ENCODE peak calls at places on chromosomes 11 and 22, in seven cellular contexts. B is hepatocyte, I is neural progenitor cell, R is ascending aorta, O is AG10803, E is cardiac fibroblast, F is fibroblast of lung. Y is an unnamed sample.

GRCh38 chr11:128725630-128726461 is 32.0 kb downstream of the FLI1 start:
- DNase-seq in F (peak), O (peak), I (no peak), B (no peak), R (no peak), E (peak), Y (no peak)

GRCh38 chr22:25081409-25081824 is 118.2 kb upstream of the CRYBB3 start:
- DNase-seq in F (peak), E (peak), O (no peak), B (peak), R (no peak), I (peak), Y (no peak)

GRCh38 chr11:100735949-100736675 is 49.0 kb downstream of the ARHGAP42 start:
- DNase-seq in E (peak), I (peak), B (no peak), F (no peak), R (no peak), O (no peak), Y (peak)

GRCh38 chr22:18023509-18024275 is 669 bp downstream of the MICAL3 start:
- DNase-seq in O (peak), B (peak), I (peak), R (peak), F (peak), E (peak), Y (no peak)

GRCh38 chr22:49406047-49406650 is 421.5 kb downstream of the BRD1 start:
- DNase-seq in R (no peak), B (no peak), F (no peak), I (no peak), O (no peak), E (no peak), Y (no peak)

GRCh38 chr11:62370743-62371440 is 33.6 kb downstream of the ASRGL1 start:
- DNase-seq in I (no peak), E (no peak), F (no peak), R (peak), B (no peak), O (no peak), Y (no peak)

GRCh38 chr11:26953770-26954392 is 40.0 kb upstream of the FIBIN start:
- DNase-seq in R (peak), O (peak), B (no peak), E (peak), I (no peak), F (peak), Y (no peak)

GRCh38 chr11:63999349-64000025 is 13.2 kb downstream of the OTUB1 start:
- DNase-seq in R (peak), B (peak), I (peak), F (peak), O (no peak), E (peak), Y (no peak)

GRCh38 chr22:29290061-29290460 is 16.4 kb upstream of the GAS2L1 start:
- DNase-seq in F (no peak), O (no peak), I (no peak), R (no peak), B (no peak), E (no peak), Y (no peak)

GRCh38 chr11:44559207-44559943 is 6.1 kb upstream of the CD82 start:
- DNase-seq in I (peak), B (no peak), O (no peak), E (no peak), R (no peak), F (no peak), Y (no peak)

GRCh38 chr11:69525516-69526452 is 44.3 kb downstream of the LINC01488 start:
- DNase-seq in I (no peak), R (peak), B (no peak), F (no peak), O (no peak), E (no peak), Y (no peak)

GRCh38 chr11:6654281-6655019 is 1.2 kb downstream of the DCHS1 start:
- DNase-seq in F (no peak), B (no peak), R (no peak), I (no peak), E (no peak), O (no peak), Y (no peak)

GRCh38 chr11:94132152-94132558 is 3.5 kb downstream of the PANX1 start:
- DNase-seq in R (peak), B (peak), O (peak), E (peak), I (no peak), F (peak), Y (no peak)

GRCh38 chr11:37409124-37409523 is 811.1 kb upstream of the RAG2 start:
- DNase-seq in I (no peak), B (no peak), R (no peak), O (no peak), E (no peak), F (no peak), Y (no peak)

GRCh38 chr11:94526645-94527438 is 14.6 kb downstream of the C11orf97 start:
- DNase-seq in E (no peak), O (no peak), I (no peak), B (no peak), R (no peak), F (no peak), Y (no peak)

GRCh38 chr11:21185959-21186358 is 516.6 kb downstream of the NELL1 start:
- DNase-seq in R (no peak), B (no peak), E (no peak), I (no peak), F (no peak), O (no peak), Y (no peak)

DNA sequence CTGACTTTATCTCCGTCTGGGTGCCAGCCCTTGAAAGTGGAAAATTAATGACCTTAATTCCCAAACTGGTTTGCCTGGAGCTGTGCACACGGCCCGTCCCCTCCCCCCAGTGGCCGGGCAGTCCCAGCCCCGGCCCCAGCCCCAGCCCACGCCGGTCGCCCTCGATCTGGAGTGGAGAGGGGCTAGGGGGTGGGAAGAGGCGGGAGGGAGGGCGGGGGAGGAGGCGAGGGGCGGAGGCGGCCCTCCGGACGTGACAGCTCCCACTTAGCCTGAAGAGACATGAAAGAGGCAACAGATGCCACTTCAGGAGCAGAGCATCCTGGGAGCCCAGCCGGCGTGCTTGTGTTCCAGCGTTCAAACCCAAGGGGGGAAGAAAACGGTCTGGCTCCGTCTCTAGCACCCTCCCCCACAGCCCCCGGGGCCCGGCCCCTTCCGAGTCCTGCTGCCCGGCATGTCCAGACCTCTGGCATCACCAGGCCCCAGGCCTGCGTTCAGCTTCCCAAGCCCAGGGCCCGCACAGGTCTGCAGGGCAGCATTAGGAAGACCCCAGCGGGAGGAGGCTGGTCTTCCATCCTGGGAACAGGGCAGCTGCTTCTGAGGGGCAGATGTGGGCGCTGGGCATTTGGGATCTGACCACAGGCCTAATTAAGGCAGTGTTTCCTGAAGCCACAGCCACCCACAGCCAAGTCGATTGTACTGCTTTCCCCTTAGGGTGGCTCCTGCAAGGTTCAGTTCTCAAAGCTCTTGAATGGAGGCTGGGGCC is 20.0 kb upstream of the LMO1 start:
- DNase-seq in E (no peak), F (no peak), I (peak), R (no peak), O (no peak), B (peak), Y (no peak)
- H3K4me3 ChIP-seq in E (no peak), F (no peak), I (peak), R (peak), O (no peak), B (no peak), Y (no peak)

DNA sequence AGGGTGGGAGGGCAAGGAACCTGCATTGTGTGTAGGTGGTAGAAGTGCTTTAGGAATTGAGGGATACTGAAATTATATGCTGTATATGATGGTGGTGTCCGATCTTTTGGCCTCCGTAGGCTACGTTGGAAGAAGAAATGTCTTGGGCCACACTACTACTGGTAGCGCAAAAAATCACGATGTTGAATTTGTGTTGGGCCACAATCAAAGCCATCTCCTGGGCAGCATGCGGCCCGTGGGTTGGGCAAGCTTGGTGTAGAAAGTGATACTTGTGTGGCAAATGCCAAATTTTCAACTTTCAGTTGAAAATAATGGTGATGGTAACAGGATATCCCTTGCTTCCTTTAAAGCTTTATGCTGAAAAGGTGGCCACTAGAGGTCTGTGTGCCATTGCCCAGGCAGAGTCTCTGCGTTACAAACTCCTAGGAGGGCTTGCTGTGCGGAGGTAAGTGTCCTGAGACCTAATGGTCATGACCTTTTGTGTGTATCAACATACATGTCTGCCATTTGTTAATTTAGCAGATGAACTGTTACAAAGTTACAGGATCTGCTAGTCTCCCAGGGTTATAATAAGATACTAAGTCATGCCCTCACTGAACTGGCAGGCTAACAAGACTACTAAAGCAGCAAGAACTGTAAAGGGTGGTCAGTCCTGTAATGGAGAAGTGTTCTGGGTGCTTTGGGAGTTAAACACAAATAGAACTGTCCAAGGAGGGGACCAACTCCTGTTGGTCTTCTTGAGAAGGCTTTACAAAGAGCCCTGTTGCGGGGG is 2.9 kb downstream of the RPS3 start:
- DNase-seq in E (no peak), R (no peak), F (no peak), O (no peak), I (no peak), B (no peak), Y (no peak)
- TF ChIP-seq CTCF in E (no peak), R (no peak), F (no peak), O (no peak), I (peak), B (no peak), Y (peak)

GRCh38 chr11:12792018-12792417 is 117.8 kb downstream of the TEAD1 start:
- DNase-seq in B (no peak), O (no peak), R (no peak), I (no peak), F (no peak), E (no peak), Y (no peak)
- H3K4me3 ChIP-seq in B (no peak), O (no peak), R (no peak), I (no peak), F (no peak), E (no peak), Y (no peak)

GRCh38 chr22:37930270-37930951 is 23.0 kb downstream of the C22orf23 start:
- DNase-seq in B (no peak), F (peak), E (peak), I (peak), O (peak), R (no peak), Y (no peak)
- TF ChIP-seq CTCF in B (peak), F (peak), E (peak), I (peak), O (peak), R (peak), Y (peak)

DNA sequence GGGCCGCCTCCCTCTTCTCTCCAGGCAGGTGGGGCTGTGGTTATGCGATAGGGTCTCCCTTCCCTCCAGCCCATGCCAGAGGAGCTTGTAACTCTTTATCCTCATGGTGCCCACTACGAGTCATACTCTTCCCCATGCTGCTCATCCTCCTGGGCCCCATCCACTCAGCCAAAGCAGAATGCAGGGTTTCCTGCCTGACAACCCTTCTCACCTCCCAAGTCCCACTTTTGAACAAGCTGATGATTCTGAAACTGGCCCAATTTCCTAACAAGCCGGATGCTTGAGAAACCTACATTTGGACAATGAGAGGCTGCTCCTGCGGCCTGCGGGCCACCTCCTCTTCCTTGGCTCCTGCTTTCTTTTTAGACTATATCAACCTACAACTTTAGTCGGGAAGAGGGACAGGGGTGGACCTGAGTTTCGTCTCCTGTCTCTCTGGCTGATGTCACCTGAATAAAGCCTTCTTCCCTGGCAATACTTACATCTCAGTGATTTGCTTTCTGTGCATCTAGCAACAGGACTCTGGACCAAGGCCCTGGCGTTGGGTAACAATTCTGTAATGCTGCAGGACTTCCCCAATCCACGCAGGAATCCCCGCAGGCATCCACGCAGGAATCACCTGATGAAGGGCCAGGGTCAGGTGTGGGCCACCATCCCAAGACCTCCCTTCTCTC is 1.5 kb upstream of the NDUFS8 start:
- DNase-seq in B (no peak), F (peak), R (no peak), O (peak), I (no peak), E (peak), Y (no peak)
- H3K4me3 ChIP-seq in B (no peak), F (no peak), R (no peak), O (no peak), I (peak), E (no peak), Y (no peak)

GRCh38 chr22:46027219-46028068 is 50.5 kb upstream of the WNT7B start:
- DNase-seq in R (peak), I (peak), O (no peak), F (no peak), E (no peak), B (peak), Y (no peak)
- TF ChIP-seq CTCF in R (peak), I (no peak), O (no peak), F (no peak), E (no peak), B (no peak), Y (no peak)

GRCh38 chr11:313304-313786 is 495 bp upstream of the IFITM1 start:
- DNase-seq in R (no peak), F (no peak), E (no peak), O (no peak), B (no peak), I (no peak), Y (no peak)
- H3K4me3 ChIP-seq in R (peak), F (no peak), E (no peak), O (peak), B (no peak), I (peak), Y (no peak)

GRCh38 chr11:1549355-1550330 is 22.4 kb downstream of the DUSP8 start:
- DNase-seq in F (no peak), I (no peak), E (no peak), B (no peak), O (no peak), R (no peak), Y (no peak)
- TF ChIP-seq CTCF in F (no peak), I (no peak), E (no peak), B (no peak), O (no peak), R (no peak), Y (no peak)

GRCh38 chr11:83159901-83160865 is 3.3 kb downstream of the PCF11 start:
- DNase-seq in B (peak), E (peak), O (peak), F (peak), I (no peak), R (no peak), Y (no peak)

GRCh38 chr11:83161610-83162199 is 4.8 kb downstream of the PCF11 start:
- DNase-seq in B (no peak), E (no peak), R (no peak), F (no peak), O (no peak), I (no peak), Y (no peak)

GRCh38 chr11:83158965-83159900 is 2.3 kb downstream of the PCF11 start:
- DNase-seq in E (no peak), B (no peak), F (no peak), O (no peak), R (no peak), I (no peak), Y (no peak)

GRCh38 chr11:83158474-83158786 is 1.5 kb downstream of the PCF11 start:
- DNase-seq in F (no peak), R (no peak), E (no peak), B (no peak), I (no peak), O (no peak), Y (no peak)

DNA sequence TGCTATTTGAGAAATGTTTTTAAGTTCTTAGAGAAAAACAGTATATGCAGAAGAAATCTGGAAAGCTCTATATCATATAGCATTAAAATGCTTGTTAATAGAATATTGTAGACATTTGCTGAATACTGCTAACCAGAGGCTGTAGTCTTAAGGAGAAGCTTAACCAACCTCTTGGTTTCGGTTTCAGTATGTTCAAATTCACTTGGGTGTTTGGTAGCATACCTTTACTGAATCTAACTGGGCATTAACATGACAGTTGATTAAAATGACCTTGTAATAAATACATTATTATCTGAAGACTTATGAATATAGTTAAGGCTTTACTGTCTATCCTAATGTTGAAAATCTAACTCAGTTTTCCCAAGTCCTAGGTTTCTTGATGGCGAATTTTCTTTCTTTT is 5.4 kb downstream of the PCF11 start:
- DNase-seq in O (no peak), E (peak), I (no peak), F (peak), B (no peak), R (no peak), Y (no peak)
- H3K4me3 ChIP-seq in O (no peak), E (no peak), I (no peak), F (no peak), B (no peak), R (no peak), Y (no peak)